ENCODE peak calls at places on chromosomes 11 and 22, in four cellular contexts. One of them, this sample, is unnamed.

GRCh38 chr22:49534386-49534785 is 293.3 kb downstream of the BRD1 start:
- DNase-seq in stimulated activated effector memory CD8-positive, alpha-beta T cell treated with anti-CD3 and anti-CD28 coated beads, Interleukin-12 subunit alpha, Interleukin-12 subunit beta, amount 100 ng/mL, for 72 hours: no peak
- DNase-seq in DMS153: no peak
- DNase-seq in hippocampal formation: no peak
- DNase-seq in this sample: no peak

GRCh38 chr11:60204922-60205321 is 22.0 kb upstream of the MS4A6A start:
- DNase-seq in stimulated activated effector memory CD8-positive, alpha-beta T cell treated with anti-CD3 and anti-CD28 coated beads, Interleukin-12 subunit alpha, Interleukin-12 subunit beta, amount 100 ng/mL, for 72 hours: no peak
- DNase-seq in DMS153: no peak
- DNase-seq in hippocampal formation: no peak
- DNase-seq in this sample: no peak

GRCh38 chr11:101063706-101064105 is 65.9 kb downstream of the PGR start:
- DNase-seq in stimulated activated effector memory CD8-positive, alpha-beta T cell treated with anti-CD3 and anti-CD28 coated beads, Interleukin-12 subunit alpha, Interleukin-12 subunit beta, amount 100 ng/mL, for 72 hours: no peak
- DNase-seq in DMS153: no peak
- DNase-seq in hippocampal formation: no peak
- DNase-seq in this sample: no peak

GRCh38 chr11:62340269-62340901 is 3.1 kb downstream of the ASRGL1 start:
- DNase-seq in stimulated activated effector memory CD8-positive, alpha-beta T cell treated with anti-CD3 and anti-CD28 coated beads, Interleukin-12 subunit alpha, Interleukin-12 subunit beta, amount 100 ng/mL, for 72 hours: peak
- DNase-seq in DMS153: no peak
- DNase-seq in hippocampal formation: peak
- DNase-seq in this sample: no peak

GRCh38 chr22:39180566-39180965 is 28.1 kb upstream of the CBX7 start:
- DNase-seq in stimulated activated effector memory CD8-positive, alpha-beta T cell treated with anti-CD3 and anti-CD28 coated beads, Interleukin-12 subunit alpha, Interleukin-12 subunit beta, amount 100 ng/mL, for 72 hours: no peak
- DNase-seq in DMS153: no peak
- DNase-seq in hippocampal formation: no peak
- DNase-seq in this sample: no peak

GRCh38 chr11:23078289-23078971 is 218.2 kb upstream of the CCDC179 start:
- DNase-seq in stimulated activated effector memory CD8-positive, alpha-beta T cell treated with anti-CD3 and anti-CD28 coated beads, Interleukin-12 subunit alpha, Interleukin-12 subunit beta, amount 100 ng/mL, for 72 hours: no peak
- DNase-seq in DMS153: no peak
- DNase-seq in hippocampal formation: no peak
- DNase-seq in this sample: no peak

GRCh38 chr11:61695917-61696316 is 15.7 kb downstream of the DAGLA start:
- DNase-seq in stimulated activated effector memory CD8-positive, alpha-beta T cell treated with anti-CD3 and anti-CD28 coated beads, Interleukin-12 subunit alpha, Interleukin-12 subunit beta, amount 100 ng/mL, for 72 hours: peak
- DNase-seq in DMS153: peak
- DNase-seq in hippocampal formation: peak
- DNase-seq in this sample: no peak

GRCh38 chr22:38203090-38203810 is 1.5 kb downstream of the MAFF start:
- DNase-seq in stimulated activated effector memory CD8-positive, alpha-beta T cell treated with anti-CD3 and anti-CD28 coated beads, Interleukin-12 subunit alpha, Interleukin-12 subunit beta, amount 100 ng/mL, for 72 hours: no peak
- DNase-seq in DMS153: peak
- DNase-seq in hippocampal formation: no peak
- DNase-seq in this sample: no peak

GRCh38 chr22:22141771-22142591 is 102.6 kb upstream of the VPREB1 start:
- DNase-seq in stimulated activated effector memory CD8-positive, alpha-beta T cell treated with anti-CD3 and anti-CD28 coated beads, Interleukin-12 subunit alpha, Interleukin-12 subunit beta, amount 100 ng/mL, for 72 hours: no peak
- DNase-seq in DMS153: no peak
- DNase-seq in hippocampal formation: no peak
- DNase-seq in this sample: no peak

GRCh38 chr11:35082322-35083180 is 56.4 kb upstream of the CD44 start:
- DNase-seq in stimulated activated effector memory CD8-positive, alpha-beta T cell treated with anti-CD3 and anti-CD28 coated beads, Interleukin-12 subunit alpha, Interleukin-12 subunit beta, amount 100 ng/mL, for 72 hours: peak
- DNase-seq in DMS153: no peak
- DNase-seq in hippocampal formation: no peak
- DNase-seq in this sample: no peak

GRCh38 chr22:19631899-19632670 is 82.2 kb upstream of the SEPTIN5 start:
- DNase-seq in stimulated activated effector memory CD8-positive, alpha-beta T cell treated with anti-CD3 and anti-CD28 coated beads, Interleukin-12 subunit alpha, Interleukin-12 subunit beta, amount 100 ng/mL, for 72 hours: no peak
- DNase-seq in DMS153: peak
- DNase-seq in hippocampal formation: no peak
- DNase-seq in this sample: no peak

GRCh38 chr11:104946907-104947306 is 21.5 kb downstream of the CASP4 start:
- DNase-seq in stimulated activated effector memory CD8-positive, alpha-beta T cell treated with anti-CD3 and anti-CD28 coated beads, Interleukin-12 subunit alpha, Interleukin-12 subunit beta, amount 100 ng/mL, for 72 hours: no peak
- DNase-seq in DMS153: no peak
- DNase-seq in hippocampal formation: no peak
- DNase-seq in this sample: no peak

GRCh38 chr11:43245471-43245870 is 66.3 kb upstream of the API5 start:
- DNase-seq in stimulated activated effector memory CD8-positive, alpha-beta T cell treated with anti-CD3 and anti-CD28 coated beads, Interleukin-12 subunit alpha, Interleukin-12 subunit beta, amount 100 ng/mL, for 72 hours: no peak
- DNase-seq in DMS153: no peak
- DNase-seq in hippocampal formation: no peak
- DNase-seq in this sample: no peak

GRCh38 chr11:112467721-112468120 is 207.1 kb upstream of the PLET1 start:
- DNase-seq in stimulated activated effector memory CD8-positive, alpha-beta T cell treated with anti-CD3 and anti-CD28 coated beads, Interleukin-12 subunit alpha, Interleukin-12 subunit beta, amount 100 ng/mL, for 72 hours: no peak
- DNase-seq in DMS153: no peak
- DNase-seq in hippocampal formation: no peak
- DNase-seq in this sample: no peak

GRCh38 chr11:7964873-7965272 is 374 bp downstream of the NLRP10 start:
- DNase-seq in stimulated activated effector memory CD8-positive, alpha-beta T cell treated with anti-CD3 and anti-CD28 coated beads, Interleukin-12 subunit alpha, Interleukin-12 subunit beta, amount 100 ng/mL, for 72 hours: no peak
- DNase-seq in DMS153: no peak
- DNase-seq in hippocampal formation: no peak
- DNase-seq in this sample: no peak

GRCh38 chr11:130801287-130802146 is 114.8 kb downstream of the SNX19 start:
- DNase-seq in stimulated activated effector memory CD8-positive, alpha-beta T cell treated with anti-CD3 and anti-CD28 coated beads, Interleukin-12 subunit alpha, Interleukin-12 subunit beta, amount 100 ng/mL, for 72 hours: no peak
- DNase-seq in DMS153: no peak
- DNase-seq in hippocampal formation: no peak
- DNase-seq in this sample: no peak

GRCh38 chr11:117316197-117316961 is at the start of gene BACE1:
- DNase-seq in stimulated activated effector memory CD8-positive, alpha-beta T cell treated with anti-CD3 and anti-CD28 coated beads, Interleukin-12 subunit alpha, Interleukin-12 subunit beta, amount 100 ng/mL, for 72 hours: no peak
- DNase-seq in DMS153: peak
- DNase-seq in hippocampal formation: peak
- DNase-seq in this sample: peak

GRCh38 chr11:10295056-10295901 is 1.3 kb upstream of the SBF2 start:
- DNase-seq in stimulated activated effector memory CD8-positive, alpha-beta T cell treated with anti-CD3 and anti-CD28 coated beads, Interleukin-12 subunit alpha, Interleukin-12 subunit beta, amount 100 ng/mL, for 72 hours: no peak
- DNase-seq in DMS153: no peak
- DNase-seq in hippocampal formation: no peak
- DNase-seq in this sample: no peak

GRCh38 chr22:19290400-19291217 is 910 bp downstream of the CLTCL1 start:
- DNase-seq in stimulated activated effector memory CD8-positive, alpha-beta T cell treated with anti-CD3 and anti-CD28 coated beads, Interleukin-12 subunit alpha, Interleukin-12 subunit beta, amount 100 ng/mL, for 72 hours: no peak
- DNase-seq in DMS153: no peak
- DNase-seq in hippocampal formation: no peak
- DNase-seq in this sample: no peak

GRCh38 chr11:48063424-48063978 is 83.1 kb downstream of the PTPRJ start:
- DNase-seq in stimulated activated effector memory CD8-positive, alpha-beta T cell treated with anti-CD3 and anti-CD28 coated beads, Interleukin-12 subunit alpha, Interleukin-12 subunit beta, amount 100 ng/mL, for 72 hours: no peak
- DNase-seq in DMS153: no peak
- DNase-seq in hippocampal formation: no peak
- DNase-seq in this sample: no peak

GRCh38 chr22:42881298-42881697 is 24.2 kb upstream of the ARFGAP3 start:
- DNase-seq in stimulated activated effector memory CD8-positive, alpha-beta T cell treated with anti-CD3 and anti-CD28 coated beads, Interleukin-12 subunit alpha, Interleukin-12 subunit beta, amount 100 ng/mL, for 72 hours: no peak
- DNase-seq in DMS153: no peak
- DNase-seq in hippocampal formation: no peak
- DNase-seq in this sample: no peak

GRCh38 chr11:114705280-114706024 is 27.1 kb downstream of the NXPE2 start:
- DNase-seq in stimulated activated effector memory CD8-positive, alpha-beta T cell treated with anti-CD3 and anti-CD28 coated beads, Interleukin-12 subunit alpha, Interleukin-12 subunit beta, amount 100 ng/mL, for 72 hours: no peak
- DNase-seq in DMS153: peak
- DNase-seq in hippocampal formation: no peak
- DNase-seq in this sample: no peak

GRCh38 chr11:124657922-124658321 is 15.6 kb downstream of the SIAE start:
- DNase-seq in stimulated activated effector memory CD8-positive, alpha-beta T cell treated with anti-CD3 and anti-CD28 coated beads, Interleukin-12 subunit alpha, Interleukin-12 subunit beta, amount 100 ng/mL, for 72 hours: no peak
- DNase-seq in DMS153: no peak
- DNase-seq in hippocampal formation: no peak
- DNase-seq in this sample: no peak

GRCh38 chr11:96324912-96325311 is 18.1 kb downstream of the MAML2 start:
- DNase-seq in stimulated activated effector memory CD8-positive, alpha-beta T cell treated with anti-CD3 and anti-CD28 coated beads, Interleukin-12 subunit alpha, Interleukin-12 subunit beta, amount 100 ng/mL, for 72 hours: no peak
- DNase-seq in DMS153: no peak
- DNase-seq in hippocampal formation: no peak
- DNase-seq in this sample: no peak

This sample was measured in pulmonary artery endothelial cell.